ENCODE peak calls at places on chromosomes 7 and 10, in six cellular contexts. E, V, W, L, Z and P are unnamed samples.

GRCh38 chr10:50740351-50740688 is 584 bp downstream of the ASAH2B start:
- DNase-seq in E (peak; percentile 12), V (no peak), W (peak; percentile 68), L (no peak), Z (peak; percentile 84), P (no peak)

GRCh38 chr10:6321880-6322279 is 119.1 kb downstream of the PFKFB3 start:
- DNase-seq in E (no peak), V (no peak), W (peak; percentile 11), L (no peak), Z (peak; percentile 22), P (no peak)

GRCh38 chr7:64045301-64046040 is at the start of gene ZNF727:
- DNase-seq in E (no peak), V (peak; percentile 54), W (no peak), L (peak; percentile 65), Z (no peak), P (no peak)

GRCh38 chr10:120162471-120162870 is 269.9 kb downstream of the SEC23IP start:
- DNase-seq in E (no peak), V (no peak), W (no peak), L (no peak), Z (no peak), P (no peak)

GRCh38 chr10:122172311-122173008 is 98.6 kb upstream of the BTBD16 start:
- DNase-seq in E (no peak), V (no peak), W (no peak), L (no peak), Z (no peak), P (no peak)

GRCh38 chr7:90788057-90788456 is 191.9 kb downstream of the CDK14 start:
- DNase-seq in E (no peak), V (no peak), W (no peak), L (no peak), Z (no peak), P (no peak)

GRCh38 chr7:140977351-140978140 is 37.2 kb downstream of the MRPS33 start:
- DNase-seq in E (no peak), V (no peak), W (no peak), L (no peak), Z (peak; percentile 26), P (no peak)

GRCh38 chr7:134565643-134566136 is 16.8 kb downstream of the AKR1B15 start:
- DNase-seq in E (no peak), V (no peak), W (peak; percentile 49), L (no peak), Z (peak; percentile 63), P (no peak)

GRCh38 chr7:55939514-55940123 is 12.1 kb upstream of the MRPS17 start:
- DNase-seq in E (no peak), V (no peak), W (no peak), L (no peak), Z (no peak), P (no peak)

GRCh38 chr7:150983893-150984368 is 5.8 kb upstream of the KCNH2 start:
- DNase-seq in E (no peak), V (no peak), W (peak; percentile 42), L (no peak), Z (peak; percentile 65), P (no peak)

GRCh38 chr10:7561216-7561893 is 105.4 kb downstream of the ITIH5 start:
- DNase-seq in E (no peak), V (peak; percentile 53), W (no peak), L (peak; percentile 80), Z (no peak), P (peak; percentile 62)

GRCh38 chr7:111560773-111561658 is 1.3 kb downstream of the IMMP2L start:
- DNase-seq in E (peak; percentile 11), V (no peak), W (peak; percentile 48), L (no peak), Z (peak; percentile 74), P (no peak)

GRCh38 chr7:141151726-141152125 is 77.9 kb downstream of the TMEM178B start:
- DNase-seq in E (no peak), V (no peak), W (no peak), L (no peak), Z (no peak), P (no peak)

GRCh38 chr10:92074126-92074887 is 150.7 kb downstream of the BTAF1 start:
- DNase-seq in E (no peak), V (no peak), W (no peak), L (no peak), Z (peak; percentile 32), P (no peak)
- TF ChIP-seq CTCF in E (no peak), V (no peak), W (peak; percentile 35), L (no peak), Z (peak; percentile 43), P (no peak)

GRCh38 chr7:80095545-80095944 is 39.1 kb upstream of the GNAI1 start:
- DNase-seq in E (no peak), V (no peak), W (no peak), L (no peak), Z (peak; percentile 45), P (no peak)

GRCh38 chr7:80093349-80093748 is 41.3 kb upstream of the GNAI1 start:
- DNase-seq in E (no peak), V (no peak), W (no peak), L (no peak), Z (no peak), P (no peak)

GRCh38 chr7:80100254-80100653 is 34.4 kb upstream of the GNAI1 start:
- DNase-seq in E (no peak), V (no peak), W (no peak), L (no peak), Z (no peak), P (no peak)

GRCh38 chr7:80097756-80098155 is 36.9 kb upstream of the GNAI1 start:
- DNase-seq in E (no peak), V (no peak), W (no peak), L (no peak), Z (no peak), P (no peak)

DNA sequence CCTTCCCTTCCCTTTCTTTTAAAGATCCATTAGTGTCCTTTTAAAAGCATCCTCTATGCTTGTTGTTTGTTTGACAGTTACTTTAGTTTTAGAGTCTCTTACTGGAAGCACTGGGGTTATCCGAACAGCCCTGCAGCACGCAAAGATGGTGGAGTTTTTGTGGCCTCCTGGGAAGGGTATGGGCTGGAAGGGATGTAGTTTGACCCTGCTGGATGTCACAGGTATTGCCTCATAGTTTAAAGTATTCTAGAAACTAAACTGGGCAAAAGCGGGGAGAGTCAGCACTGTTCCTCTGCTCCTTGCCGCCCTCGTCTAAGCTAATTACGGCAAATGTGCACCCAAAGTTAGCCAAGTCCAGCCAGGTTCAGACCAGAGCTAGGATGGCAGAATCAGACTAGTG is 35.8 kb upstream of the GNAI1 start:
- DNase-seq in E (no peak), V (no peak), W (no peak), L (no peak), Z (no peak), P (no peak)
- TF ChIP-seq CTCF in E (peak; percentile 19), V (no peak), W (peak; percentile 22), L (no peak), Z (peak; percentile 47), P (peak; percentile 73)

DNA sequence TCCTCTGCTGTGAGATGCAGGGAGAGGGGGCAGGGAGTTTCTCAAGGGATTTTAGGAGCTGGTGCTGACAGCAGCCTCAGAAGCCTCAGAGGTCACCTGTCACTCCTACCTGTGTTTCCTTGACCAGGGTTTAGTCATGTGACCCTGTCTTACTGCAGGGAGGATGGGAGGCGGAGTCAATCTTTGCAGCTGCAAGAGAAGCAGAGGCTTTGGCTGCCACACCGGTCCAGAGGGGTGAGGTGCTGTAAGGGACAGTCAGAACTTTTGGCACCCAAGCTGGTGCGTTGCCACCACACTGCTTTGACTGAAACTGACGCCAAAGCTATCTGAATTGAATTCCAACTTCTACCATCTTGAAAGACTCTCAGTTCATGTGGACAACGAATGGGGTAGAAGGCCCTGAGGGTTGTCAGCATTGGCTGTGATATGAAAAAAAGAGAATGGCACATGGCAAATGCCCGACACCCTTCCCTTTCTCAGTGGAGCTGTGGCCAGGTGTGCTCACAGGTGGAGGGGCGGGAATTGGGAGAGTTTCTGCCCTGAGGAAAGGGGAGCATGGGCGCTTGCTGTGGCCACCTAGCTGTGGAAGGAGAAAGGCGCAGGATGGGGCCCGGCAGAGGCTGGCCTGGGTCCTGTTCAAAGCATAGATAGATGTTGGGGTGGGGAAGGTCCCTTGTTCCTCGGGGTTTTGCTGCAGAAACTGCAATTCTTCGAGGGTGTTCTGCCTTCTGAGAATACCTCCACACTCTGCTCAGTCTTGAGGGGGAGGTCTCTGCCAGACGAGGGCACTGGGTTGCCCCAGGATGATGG is 69.3 kb downstream of the ARHGAP22 start:
- DNase-seq in E (no peak), V (no peak), W (no peak), L (no peak), Z (peak; percentile 34), P (no peak)
- TF ChIP-seq CTCF in E (peak; percentile 29), V (no peak), W (peak; percentile 30), L (no peak), Z (peak; percentile 55), P (no peak)

DNA sequence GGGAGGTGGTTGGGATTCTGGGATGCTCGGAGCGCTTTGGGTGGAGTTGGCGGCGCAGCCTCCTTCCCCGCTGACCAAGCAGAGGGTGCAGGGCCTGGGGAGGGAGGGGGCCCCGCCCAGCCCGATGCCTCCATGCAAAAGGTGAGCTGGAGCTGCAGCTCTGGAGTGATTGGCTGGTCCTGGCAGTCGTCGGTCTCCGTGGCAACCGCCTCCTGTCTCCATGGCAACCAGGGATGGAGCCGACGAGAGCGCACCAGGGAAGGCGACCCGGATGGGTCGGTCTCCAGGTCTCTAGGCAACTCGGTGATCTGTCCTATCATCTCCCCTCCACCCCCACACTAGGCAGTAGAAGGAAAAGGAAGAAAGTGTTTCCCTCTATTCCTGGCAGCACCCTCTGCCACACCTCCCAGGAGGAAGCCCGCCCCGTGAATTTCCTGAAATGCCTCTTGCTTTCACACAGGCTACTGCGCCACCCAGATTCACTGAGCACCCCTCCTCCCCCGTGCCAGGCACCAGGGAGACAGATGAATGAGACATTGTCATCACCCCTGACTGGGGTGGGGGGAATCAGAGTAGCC is 634 bp upstream of the NACAD start:
- DNase-seq in E (no peak), V (peak; percentile 63), W (peak; percentile 57), L (peak; percentile 55), Z (peak; percentile 37), P (peak; percentile 96)
- TF ChIP-seq CTCF in E (no peak), V (no peak), W (no peak), L (no peak), Z (no peak), P (no peak)